ENCODE peak calls at places on chromosomes 1 and 21, in ten cellular contexts. O, I, A, M, G, R, U, D, L and S are unnamed samples.

GRCh38 chr1:232925421-232926202 is 24.8 kb upstream of the NTPCR start:
- DNase-seq in A (no peak), R (no peak), L (no peak), O (no peak), U (no peak), M (no peak), D (no peak), G (no peak), I (no peak), S (no peak)

GRCh38 chr1:21651214-21652042 is 17.7 kb downstream of the RAP1GAP start:
- DNase-seq in U (peak; percentile 35), O (no peak), M (peak; percentile 13), I (no peak), A (no peak), G (no peak), L (no peak), R (no peak), D (no peak), S (no peak)

GRCh38 chr21:41640756-41641509 is 125.9 kb downstream of the RIPK4 start:
- DNase-seq in G (peak; percentile 67), I (peak; percentile 21), A (no peak), L (no peak), R (no peak), D (no peak), O (peak; percentile 67), M (no peak), U (peak; percentile 91), S (peak; percentile 60)

GRCh38 chr1:103788377-103788776 is 38.7 kb downstream of the AMY1C start:
- DNase-seq in O (no peak), L (peak; percentile 0), I (no peak), D (no peak), M (no peak), A (no peak), U (peak; percentile 2), R (no peak), G (no peak), S (no peak)

GRCh38 chr21:45136927-45137611 is 62.7 kb downstream of the ADARB1 start:
- DNase-seq in A (peak; percentile 19), L (peak; percentile 79), D (no peak), O (peak; percentile 75), I (peak; percentile 84), G (peak; percentile 91), U (peak; percentile 88), R (peak; percentile 88), M (peak; percentile 38), S (peak; percentile 90)

GRCh38 chr21:44425895-44426662 is 29.2 kb upstream of the LRRC3 start:
- DNase-seq in D (no peak), A (no peak), R (no peak), O (no peak), U (no peak), I (no peak), M (no peak), L (no peak), G (no peak), S (no peak)

GRCh38 chr1:25810341-25811299 is 9.1 kb upstream of the MTFR1L start:
- DNase-seq in R (no peak), G (peak; percentile 61), D (peak; percentile 30), I (peak; percentile 54), U (peak; percentile 59), L (peak; percentile 76), O (no peak), M (peak; percentile 74), A (no peak), S (peak; percentile 35)

GRCh38 chr1:14438127-14438769 is 160.2 kb upstream of the KAZN start:
- DNase-seq in R (no peak), U (no peak), L (no peak), D (no peak), I (no peak), O (no peak), M (no peak), G (no peak), A (no peak), S (no peak)

GRCh38 chr1:67724928-67725560 is 40.0 kb downstream of the GADD45A start:
- DNase-seq in A (no peak), G (peak; percentile 90), M (no peak), D (no peak), R (peak; percentile 49), O (peak; percentile 96), I (no peak), U (peak; percentile 95), L (no peak), S (peak; percentile 85)

GRCh38 chr1:65724151-65724550 is 68.5 kb upstream of the PDE4B start:
- DNase-seq in G (no peak), L (no peak), I (no peak), D (no peak), A (no peak), U (no peak), O (no peak), M (no peak), R (no peak), S (no peak)

GRCh38 chr1:88736633-88737248 is 52.7 kb downstream of the PKN2 start:
- DNase-seq in L (peak; percentile 12), M (no peak), A (no peak), O (peak; percentile 15), R (no peak), U (peak; percentile 69), D (no peak), G (peak; percentile 62), I (peak; percentile 4), S (peak; percentile 55)

GRCh38 chr1:227771326-227771725 is 36.1 kb downstream of the SNAP47 start:
- DNase-seq in R (no peak), A (no peak), U (no peak), D (no peak), M (no peak), O (no peak), I (no peak), L (no peak), G (no peak), S (no peak)

GRCh38 chr1:243706563-243706962 is 143.5 kb downstream of the AKT3 start:
- DNase-seq in R (no peak), U (no peak), I (no peak), L (no peak), M (no peak), A (no peak), O (no peak), G (no peak), D (no peak), S (no peak)

GRCh38 chr21:38346286-38346685 is 89.5 kb downstream of the KCNJ15 start:
- DNase-seq in O (no peak), U (no peak), R (no peak), A (no peak), L (no peak), M (no peak), I (no peak), D (no peak), G (no peak), S (no peak)

GRCh38 chr1:244254467-244254866 is 197.2 kb downstream of the ADSS2 start:
- DNase-seq in U (no peak), I (no peak), L (no peak), O (no peak), A (peak; percentile 80), D (no peak), G (no peak), R (peak; percentile 46), M (no peak), S (no peak)

GRCh38 chr1:21869620-21870121 is 57.6 kb downstream of the LDLRAD2 start:
- DNase-seq in G (peak; percentile 91), I (peak; percentile 83), O (peak; percentile 67), A (no peak), D (no peak), U (peak; percentile 96), M (no peak), L (no peak), R (peak; percentile 51), S (peak; percentile 83)

GRCh38 chr1:46197551-46198025 is 646 bp downstream of the POMGNT1 start:
- DNase-seq in G (no peak), R (no peak), I (no peak), U (peak; percentile 42), L (no peak), D (no peak), M (no peak), A (no peak), O (no peak), S (no peak)

GRCh38 chr1:1371354-1371740 is 3.7 kb downstream of the AURKAIP1 start:
- DNase-seq in L (no peak), U (no peak), A (peak; percentile 42), G (no peak), M (peak; percentile 43), I (no peak), R (no peak), D (no peak), O (no peak), S (no peak)

GRCh38 chr21:36117276-36117675 is 17.6 kb upstream of the CBR3 start:
- DNase-seq in M (no peak), A (no peak), O (no peak), I (no peak), R (no peak), L (no peak), U (no peak), D (no peak), G (no peak), S (no peak)